ENCODE peak calls at places on chromosomes 16 and 17, in ten cellular contexts. L is stimulated activated CD8-positive, alpha-beta memory T cell treated with anti-CD3 and anti-CD28 coated beads, Interleukin-7, amount 100 ng/mL, for 1 hour; I is NCI-H2171 treated with DMSO at 0.1 percent for 48 hours; P is prostate gland; X is SHP77; V is EL; R is GM06990; U is astrocyte of the cerebellum; K is stimulated activated CD4-positive, alpha-beta T cell treated with anti-CD3 and anti-CD28 coated beads, Interleukin-2, amount 100 ng/mL, for 48 hours; W is activated CD8-positive, alpha-beta memory T cell treated with anti-CD3 and anti-CD28 coated beads, Interleukin-2, amount 10 ng/mL, durations not matched to agents 7 days and 5 days. B is an unnamed sample.

GRCh38 chr17:37259030-37259735 is 116.6 kb upstream of the C17orf78 start:
- DNase-seq in X (no peak), U (peak), I (no peak), L (no peak), P (no peak), K (no peak), V (peak), R (no peak), W (no peak), B (no peak)

GRCh38 chr16:12323007-12323699 is 346.6 kb downstream of the SNX29 start:
- DNase-seq in X (no peak), U (no peak), W (peak), V (no peak), L (no peak), R (peak), K (peak), P (no peak), I (peak), B (no peak)

GRCh38 chr17:40975516-40975915 is 8.6 kb downstream of the KRT40 start:
- DNase-seq in U (no peak), V (no peak), R (no peak), P (no peak), L (no peak), X (no peak), I (no peak), W (no peak), K (no peak), B (no peak)

GRCh38 chr17:17740627-17741237 is 59.5 kb downstream of the RAI1 start:
- DNase-seq in P (no peak), X (no peak), U (no peak), L (no peak), V (no peak), K (no peak), R (no peak), W (no peak), I (no peak), B (no peak)

GRCh38 chr16:57102888-57103879 is 10.8 kb downstream of the CPNE2 start:
- DNase-seq in V (no peak), I (no peak), W (no peak), U (no peak), X (no peak), P (no peak), R (no peak), K (no peak), L (no peak), B (no peak)

GRCh38 chr16:87409153-87409552 is 17.0 kb downstream of the MAP1LC3B start:
- DNase-seq in K (no peak), R (no peak), U (no peak), P (no peak), V (no peak), I (no peak), W (no peak), X (no peak), L (no peak), B (no peak)

GRCh38 chr17:32452281-32452680 is 8.0 kb downstream of the PSMD11 start:
- DNase-seq in W (no peak), I (no peak), P (no peak), U (no peak), L (no peak), V (no peak), R (no peak), K (no peak), X (no peak), B (no peak)

GRCh38 chr16:14371778-14372431 is 258.2 kb downstream of the PARN start:
- DNase-seq in P (no peak), L (no peak), U (no peak), V (no peak), R (no peak), I (peak), K (no peak), X (no peak), W (no peak), B (no peak)

GRCh38 chr17:16425202-16425601 is 9.8 kb downstream of the TRPV2 start:
- DNase-seq in P (no peak), L (no peak), R (no peak), W (no peak), K (no peak), I (no peak), U (no peak), V (no peak), X (peak), B (no peak)

GRCh38 chr17:2867441-2868424 is 71.5 kb downstream of the RAP1GAP2 start:
- DNase-seq in L (no peak), X (no peak), R (no peak), K (no peak), V (peak), I (no peak), P (no peak), U (no peak), W (no peak), B (no peak)

GRCh38 chr17:79017546-79017945 is 6.4 kb upstream of the C1QTNF1 start:
- DNase-seq in R (no peak), K (no peak), L (no peak), W (no peak), I (no peak), V (no peak), P (no peak), X (no peak), U (no peak), B (no peak)

GRCh38 chr17:76449126-76449525 is 3.8 kb downstream of the UBE2O start:
- DNase-seq in W (no peak), R (no peak), K (no peak), L (no peak), U (no peak), V (no peak), P (no peak), I (no peak), X (no peak), B (no peak)

GRCh38 chr17:2749784-2750181 is 331 bp upstream of the CCDC92B start:
- DNase-seq in L (peak), R (peak), K (peak), X (peak), P (peak), U (peak), V (peak), W (peak), I (no peak), B (no peak)

GRCh38 chr16:87369117-87369775 is 14.3 kb downstream of the FBXO31 start:
- DNase-seq in X (no peak), P (no peak), V (no peak), I (peak), U (no peak), L (no peak), K (no peak), R (no peak), W (no peak), B (no peak)

GRCh38 chr17:65584604-65585521 is 23.4 kb upstream of the AXIN2 start:
- DNase-seq in K (no peak), V (no peak), L (no peak), U (no peak), W (no peak), P (no peak), I (no peak), R (no peak), X (no peak), B (no peak)

GRCh38 chr17:31487063-31487647 is 95.7 kb downstream of the RAB11FIP4 start:
- DNase-seq in V (no peak), K (no peak), R (no peak), U (no peak), W (no peak), X (no peak), L (no peak), P (no peak), I (no peak), B (no peak)

GRCh38 chr16:85524630-85525463 is 88.3 kb upstream of the GSE1 start:
- DNase-seq in L (no peak), I (peak), R (no peak), K (no peak), P (no peak), X (peak), W (no peak), U (peak), V (no peak), B (peak)